ENCODE peak calls at places on chromosomes 4 and X, in ten cellular contexts. J, H, Q, R, K, M, F, P, U and W are unnamed samples.
A peak's percentile ranks its signal among the peaks of the same experiment; 100 is the strongest.

GRCh38 chr4:140497776-140498636 is at the start of gene MGAT4D:
- DNase-seq in Q (no peak), M (no peak), F (no peak), U (peak; percentile 8), H (no peak), R (no peak), P (peak; percentile 60), J (no peak), K (peak; percentile 57), W (no peak)

GRCh38 chr4:125639182-125639621 is 324.4 kb downstream of the FAT4 start:
- DNase-seq in U (peak; percentile 28), R (peak; percentile 12), F (no peak), P (peak; percentile 89), M (no peak), J (peak; percentile 1), H (no peak), Q (no peak), K (no peak), W (no peak)

GRCh38 chr4:188780686-188781085 is 641.4 kb downstream of the TRIML1 start:
- DNase-seq in M (no peak), U (no peak), P (no peak), F (no peak), H (no peak), K (no peak), J (no peak), Q (no peak), R (peak; percentile 65), W (no peak)

GRCh38 chrX:79336869-79337815 is 30.0 kb downstream of the ITM2A start:
- DNase-seq in R (no peak), U (no peak), M (no peak), J (no peak), Q (no peak), F (no peak), P (no peak), H (no peak), K (no peak), W (no peak)

GRCh38 chrX:152945021-152945979 is 47.4 kb downstream of the ZNF185 start:
- DNase-seq in H (no peak), M (no peak), K (no peak), F (no peak), Q (peak; percentile 3), U (no peak), R (no peak), P (no peak), J (no peak), W (no peak)

GRCh38 chr4:133920236-133920635 is 281.4 kb downstream of the PABPC4L start:
- DNase-seq in M (no peak), Q (no peak), P (no peak), K (no peak), U (no peak), H (no peak), R (no peak), J (no peak), F (no peak), W (no peak)

GRCh38 chrX:106987488-106987887 is 12.5 kb downstream of the MORC4 start:
- DNase-seq in R (no peak), J (no peak), F (no peak), K (no peak), Q (no peak), H (no peak), M (no peak), P (no peak), U (no peak), W (no peak)

GRCh38 chr4:48030470-48030869 is 13.9 kb downstream of the NIPAL1 start:
- DNase-seq in K (no peak), J (no peak), R (no peak), Q (no peak), H (no peak), P (no peak), F (no peak), M (no peak), U (no peak), W (no peak)

GRCh38 chrX:131792789-131793462 is 230.2 kb upstream of the STK26 start:
- DNase-seq in U (peak; percentile 17), J (peak; percentile 93), Q (peak; percentile 87), P (no peak), R (peak; percentile 30), M (peak; percentile 86), H (peak; percentile 53), K (no peak), F (no peak), W (peak; percentile 70)

GRCh38 chrX:132961511-132961910 is 3.1 kb upstream of the HS6ST2 start:
- DNase-seq in Q (no peak), P (no peak), M (no peak), J (no peak), K (no peak), F (no peak), H (no peak), R (no peak), U (no peak), W (no peak)

GRCh38 chrX:134669378-134670098 is 11.3 kb upstream of the PLAC1 start:
- DNase-seq in P (no peak), R (peak; percentile 97), K (peak; percentile 43), U (peak; percentile 10), M (no peak), F (no peak), H (no peak), J (peak; percentile 93), Q (no peak), W (no peak)

GRCh38 chrX:24876782-24877315 is 138.9 kb downstream of the ARX start:
- DNase-seq in F (no peak), K (no peak), P (no peak), M (no peak), U (no peak), R (peak; percentile 6), J (no peak), H (peak; percentile 75), Q (no peak), W (no peak)

GRCh38 chr4:99816611-99817309 is at the start of gene DAPP1:
- DNase-seq in K (peak; percentile 74), M (peak; percentile 59), P (no peak), H (no peak), Q (peak; percentile 55), U (peak; percentile 13), F (peak; percentile 48), R (peak; percentile 26), J (no peak), W (peak; percentile 64)

GRCh38 chr4:168541608-168541953 is 44.7 kb downstream of the PALLD start:
- DNase-seq in U (no peak), J (peak; percentile 70), F (no peak), P (no peak), R (peak; percentile 86), M (no peak), Q (no peak), K (no peak), H (no peak), W (no peak)

GRCh38 chrX:39519213-39519544 is 578.6 kb downstream of the BCOR start:
- DNase-seq in Q (no peak), R (peak; percentile 11), K (no peak), U (no peak), M (no peak), P (no peak), F (no peak), H (no peak), J (no peak), W (no peak)

GRCh38 chrX:131752493-131753198 is 208.8 kb downstream of the OR13H1 start:
- DNase-seq in F (no peak), H (peak; percentile 79), K (no peak), Q (peak; percentile 78), P (no peak), U (no peak), M (peak; percentile 71), R (no peak), J (peak; percentile 88), W (peak; percentile 46)

GRCh38 chr4:186587416-186588018 is 32.1 kb upstream of the MTNR1A start:
- DNase-seq in U (peak; percentile 63), P (peak; percentile 42), J (peak; percentile 65), R (peak; percentile 35), K (peak; percentile 76), F (peak; percentile 19), H (no peak), M (peak; percentile 49), Q (peak; percentile 58), W (peak; percentile 63)

GRCh38 chr4:123102897-123103489 is 180.6 kb upstream of the NUDT6 start:
- DNase-seq in J (peak; percentile 69), U (no peak), Q (no peak), R (peak; percentile 35), F (no peak), H (no peak), P (no peak), K (no peak), M (no peak), W (no peak)

GRCh38 chrX:155767101-155767878 is 113.9 kb upstream of the VAMP7 start:
- DNase-seq in H (peak; percentile 7), U (peak; percentile 41), J (peak; percentile 74), F (no peak), Q (peak; percentile 21), P (peak; percentile 74), K (peak; percentile 60), R (peak; percentile 92), M (no peak), W (no peak)

GRCh38 chr4:130722370-130722769 is 1626.4 kb downstream of the C4orf33 start:
- DNase-seq in Q (no peak), R (no peak), U (no peak), F (no peak), J (no peak), H (no peak), P (no peak), K (no peak), M (no peak), W (no peak)

GRCh38 chrX:47218920-47219815 is 687 bp downstream of the CDK16 start:
- DNase-seq in R (no peak), K (peak; percentile 79), J (no peak), M (peak; percentile 51), Q (peak; percentile 53), U (peak; percentile 64), H (no peak), P (peak; percentile 55), F (peak; percentile 23), W (peak; percentile 73)

GRCh38 chr4:63937961-63938360 is 471.3 kb downstream of the TECRL start:
- DNase-seq in P (no peak), J (no peak), R (peak; percentile 29), Q (no peak), K (no peak), M (no peak), H (no peak), F (no peak), U (no peak), W (no peak)

GRCh38 chr4:155403886-155404285 is 27.1 kb upstream of the MAP9 start:
- DNase-seq in U (no peak), J (peak; percentile 72), K (no peak), M (no peak), F (no peak), P (no peak), H (peak; percentile 13), Q (no peak), R (peak; percentile 43), W (no peak)

GRCh38 chrX:63475200-63475599 is 124.1 kb upstream of the SPIN4 start:
- DNase-seq in Q (no peak), F (no peak), K (no peak), U (no peak), H (no peak), M (no peak), R (peak; percentile 18), J (no peak), P (no peak), W (no peak)

GRCh38 chrX:130378008-130378669 is 7.3 kb downstream of the GPR119 start:
- DNase-seq in U (no peak), P (no peak), F (no peak), H (no peak), M (no peak), K (no peak), R (no peak), J (no peak), Q (no peak), W (no peak)

GRCh38 chr4:99104153-99104552 is 15.6 kb upstream of the ADH5 start:
- DNase-seq in R (no peak), K (no peak), Q (no peak), F (no peak), J (peak; percentile 36), U (no peak), M (no peak), H (no peak), P (no peak), W (no peak)

GRCh38 chr4:164977243-164978164 is at the start of gene TRIM61:
- DNase-seq in R (no peak), P (peak; percentile 44), M (no peak), K (peak; percentile 82), J (peak; percentile 54), U (peak; percentile 75), F (no peak), Q (peak; percentile 61), H (no peak), W (peak; percentile 32)

GRCh38 chrX:53594354-53594753 is 92.2 kb downstream of the HUWE1 start:
- DNase-seq in K (no peak), R (peak; percentile 6), J (peak; percentile 70), M (no peak), F (no peak), P (no peak), Q (no peak), U (no peak), H (no peak), W (no peak)